ENCODE peak calls at places on chromosomes 7 and 10, in eight cellular contexts. C, V, I, F, O, X, D and Z are unnamed samples.

GRCh38 chr10:129765664-129766550 is 198.2 kb downstream of the EBF3 start:
- DNase-seq in C (peak; percentile 38), V (no peak), I (no peak), F (peak; percentile 42), O (no peak), X (no peak), D (no peak), Z (no peak)

GRCh38 chr7:68587599-68587998 is 1010.7 kb upstream of the AUTS2 start:
- DNase-seq in C (no peak), V (no peak), I (peak; percentile 28), F (no peak), O (no peak), X (no peak), D (no peak), Z (no peak)

GRCh38 chr7:29287366-29287765 is 92.8 kb downstream of the CHN2 start:
- DNase-seq in C (no peak), V (peak; percentile 82), I (no peak), F (no peak), O (no peak), X (no peak), D (peak; percentile 64), Z (peak; percentile 87)

GRCh38 chr10:59677253-59677831 is 32.3 kb downstream of the SLC16A9 start:
- DNase-seq in C (no peak), V (no peak), I (no peak), F (no peak), O (no peak), X (no peak), D (no peak), Z (no peak)

GRCh38 chr7:14389052-14389988 is 399.9 kb upstream of the ETV1 start:
- DNase-seq in C (no peak), V (no peak), I (no peak), F (no peak), O (no peak), X (peak; percentile 34), D (no peak), Z (no peak)

GRCh38 chr10:110192552-110192951 is 14.9 kb upstream of the MXI1 start:
- DNase-seq in C (no peak), V (no peak), I (no peak), F (no peak), O (no peak), X (no peak), D (no peak), Z (no peak)

GRCh38 chr10:20970044-20970443 is 72.9 kb upstream of the NEBL start:
- DNase-seq in C (no peak), V (peak; percentile 64), I (no peak), F (no peak), O (no peak), X (no peak), D (no peak), Z (peak; percentile 88)

GRCh38 chr10:98312816-98313215 is 44.8 kb upstream of the LOXL4 start:
- DNase-seq in C (no peak), V (no peak), I (no peak), F (no peak), O (no peak), X (no peak), D (no peak), Z (no peak)

GRCh38 chr10:124482401-124482800 is 20.8 kb downstream of the LHPP start:
- DNase-seq in C (no peak), V (no peak), I (no peak), F (no peak), O (no peak), X (no peak), D (no peak), Z (no peak)

GRCh38 chr7:43764039-43764789 is 5.7 kb downstream of the BLVRA start:
- DNase-seq in C (no peak), V (peak; percentile 27), I (no peak), F (peak; percentile 91), O (no peak), X (peak; percentile 29), D (no peak), Z (peak; percentile 66)

GRCh38 chr7:684416-684815 is 42.1 kb upstream of the DNAAF5 start:
- DNase-seq in C (no peak), V (no peak), I (no peak), F (peak; percentile 31), O (no peak), X (no peak), D (no peak), Z (no peak)

GRCh38 chr10:58948303-58948702 is 228.1 kb upstream of the PHYHIPL start:
- DNase-seq in C (no peak), V (no peak), I (no peak), F (no peak), O (no peak), X (no peak), D (no peak), Z (no peak)

GRCh38 chr7:92567460-92567859 is 22.7 kb downstream of the FAM133B start:
- DNase-seq in C (no peak), V (peak; percentile 95), I (no peak), F (no peak), O (no peak), X (no peak), D (no peak), Z (peak; percentile 96)

GRCh38 chr10:15365690-15366089 is 5.4 kb downstream of the FAM171A1 start:
- DNase-seq in C (no peak), V (no peak), I (no peak), F (no peak), O (no peak), X (no peak), D (no peak), Z (no peak)

GRCh38 chr10:3048114-3049019 is 19.0 kb upstream of the PFKP start:
- DNase-seq in C (no peak), V (no peak), I (no peak), F (no peak), O (no peak), X (no peak), D (no peak), Z (peak; percentile 76)

GRCh38 chr7:92178928-92179373 is at the start of gene LRRD1:
- DNase-seq in C (peak; percentile 95), V (peak; percentile 83), I (peak; percentile 79), F (peak; percentile 95), O (peak; percentile 97), X (peak; percentile 82), D (peak; percentile 71), Z (peak; percentile 85)

GRCh38 chr10:88154596-88155250 is 291.3 kb downstream of the PTEN start:
- DNase-seq in C (no peak), V (no peak), I (no peak), F (no peak), O (no peak), X (no peak), D (no peak), Z (peak; percentile 40)

GRCh38 chr10:7094781-7095180 is 316.1 kb downstream of the SFMBT2 start:
- DNase-seq in C (no peak), V (no peak), I (no peak), F (no peak), O (no peak), X (no peak), D (no peak), Z (no peak)

GRCh38 chr10:98028168-98028770 is 2.2 kb downstream of the CRTAC1 start:
- DNase-seq in C (peak; percentile 68), V (no peak), I (peak; percentile 87), F (peak; percentile 79), O (peak; percentile 86), X (peak; percentile 76), D (peak; percentile 37), Z (peak; percentile 26)

GRCh38 chr7:11343818-11344413 is 370.2 kb downstream of the PHF14 start:
- DNase-seq in C (no peak), V (peak; percentile 14), I (no peak), F (no peak), O (peak; percentile 13), X (peak; percentile 68), D (peak; percentile 22), Z (peak; percentile 62)

GRCh38 chr10:62853710-62854109 is 37.5 kb upstream of the EGR2 start:
- DNase-seq in C (peak; percentile 50), V (no peak), I (no peak), F (no peak), O (no peak), X (no peak), D (no peak), Z (no peak)

GRCh38 chr10:70575486-70575873 is 27.1 kb downstream of the PRF1 start:
- DNase-seq in C (no peak), V (no peak), I (no peak), F (peak; percentile 62), O (no peak), X (no peak), D (no peak), Z (no peak)

GRCh38 chr7:42744746-42745145 is 167.1 kb downstream of the C7orf25 start:
- DNase-seq in C (no peak), V (no peak), I (no peak), F (no peak), O (no peak), X (no peak), D (no peak), Z (no peak)

GRCh38 chr7:105454058-105454739 is 65.5 kb upstream of the SRPK2 start:
- DNase-seq in C (no peak), V (peak; percentile 44), I (no peak), F (no peak), O (no peak), X (peak; percentile 61), D (no peak), Z (peak; percentile 67)

GRCh38 chr7:104272767-104273384 is 55.5 kb upstream of the LHFPL3 start:
- DNase-seq in C (no peak), V (peak; percentile 38), I (peak; percentile 32), F (no peak), O (peak; percentile 14), X (peak; percentile 52), D (peak; percentile 26), Z (peak; percentile 55)
- TF ChIP-seq CTCF in C (no peak), V (peak; percentile 64), I (peak; percentile 49), F (peak; percentile 37), O (peak; percentile 60), X (peak; percentile 76), D (peak; percentile 61), Z (peak; percentile 74)

DNA sequence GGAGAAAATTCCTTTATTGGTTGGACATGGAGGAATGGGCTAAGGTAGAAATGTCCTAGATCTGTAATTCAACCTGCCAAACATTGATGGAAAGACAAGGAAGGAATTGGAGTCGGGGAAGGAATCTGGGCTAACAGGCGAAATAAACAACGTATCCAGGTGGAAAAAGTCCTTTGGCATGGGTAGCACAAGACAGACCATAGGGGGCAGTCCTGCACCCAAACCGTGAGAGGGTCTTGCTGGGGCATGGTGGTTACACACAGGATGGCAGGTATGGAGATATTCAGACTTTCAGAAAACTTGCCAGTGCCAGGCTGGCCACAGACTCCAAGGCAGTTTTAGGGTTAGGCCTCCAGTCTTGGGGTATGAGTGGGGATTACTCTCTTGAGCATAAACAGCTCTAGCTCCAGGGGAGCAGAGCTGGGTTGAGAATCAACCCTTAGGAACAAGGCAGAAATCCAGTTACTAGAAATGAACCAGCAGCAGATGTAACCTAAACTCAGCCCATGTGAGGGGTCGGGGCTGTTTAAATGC is 188.6 kb upstream of the GDF10 start:
- DNase-seq in C (no peak), V (no peak), I (no peak), F (no peak), O (no peak), X (no peak), D (no peak), Z (no peak)
- TF ChIP-seq CTCF in C (no peak), V (peak; percentile 24), I (peak; percentile 21), F (no peak), O (no peak), X (no peak), D (no peak), Z (no peak)

GRCh38 chr7:22110227-22110839 is 164.6 kb upstream of the CDCA7L start:
- DNase-seq in C (peak; percentile 73), V (peak; percentile 80), I (peak; percentile 66), F (no peak), O (peak; percentile 69), X (peak; percentile 92), D (peak; percentile 74), Z (peak; percentile 89)
- TF ChIP-seq CTCF in C (peak; percentile 81), V (peak; percentile 82), I (peak; percentile 72), F (peak; percentile 74), O (peak; percentile 74), X (peak; percentile 87), D (peak; percentile 63), Z (peak; percentile 72)

GRCh38 chr10:9211228-9211627 is 1156.7 kb downstream of the GATA3 start:
- DNase-seq in C (no peak), V (peak; percentile 4), I (no peak), F (no peak), O (no peak), X (peak; percentile 30), D (no peak), Z (no peak)
- TF ChIP-seq CTCF in C (no peak), V (peak; percentile 42), I (peak; percentile 24), F (peak; percentile 18), O (peak; percentile 32), X (peak; percentile 52), D (peak; percentile 27), Z (peak; percentile 31)